ENCODE peak calls at places on chromosomes 16 and 17, in seven cellular contexts. B is right atrium auricular region; N is small intestine; C is naive thymus-derived CD4-positive, alpha-beta T cell; R is tibial nerve; U is PC-3; E is body of pancreas. X is an unnamed sample.

GRCh38 chr16:53545433-53545832 is 42.4 kb upstream of the AKTIP start:
- DNase-seq in N (no peak), E (no peak), B (no peak), R (no peak), U (no peak), C (peak; percentile 74), X (no peak)

GRCh38 chr17:36697907-36698526 is 96.6 kb downstream of the MRM1 start:
- DNase-seq in C (no peak), B (no peak), U (no peak), R (no peak), E (no peak), N (no peak), X (no peak)

GRCh38 chr17:66947311-66947710 is 17.2 kb upstream of the CACNG4 start:
- DNase-seq in U (no peak), N (no peak), E (no peak), B (no peak), R (no peak), C (no peak), X (peak; percentile 47)

GRCh38 chr16:4733747-4734062 is 366 bp downstream of the ANKS3 start:
- DNase-seq in R (no peak), B (no peak), U (no peak), N (peak; percentile 15), E (no peak), C (no peak), X (no peak)

GRCh38 chr16:90018297-90019200 is 707 bp downstream of the DBNDD1 start:
- DNase-seq in E (peak; percentile 56), U (peak; percentile 29), C (peak; percentile 16), N (no peak), B (no peak), R (no peak), X (no peak)

GRCh38 chr17:8386841-8387240 is 3.8 kb upstream of the RPL26 start:
- DNase-seq in N (no peak), B (no peak), R (no peak), C (no peak), U (no peak), E (no peak), X (no peak)

GRCh38 chr16:68179196-68179795 is 56.6 kb downstream of the ESRP2 start:
- DNase-seq in E (no peak), C (no peak), R (no peak), U (no peak), B (no peak), N (no peak), X (no peak)

GRCh38 chr16:81005644-81006471 is 827 bp downstream of the CMC2 start:
- DNase-seq in E (no peak), U (peak; percentile 41), R (peak; percentile 53), C (peak; percentile 10), N (peak; percentile 78), B (peak; percentile 76), X (no peak)

GRCh38 chr16:87778476-87778829 is 12.7 kb upstream of the KLHDC4 start:
- DNase-seq in R (no peak), U (no peak), C (no peak), E (no peak), N (no peak), B (no peak), X (no peak)

GRCh38 chr17:58387834-58388233 is 29.5 kb downstream of the RNF43 start:
- DNase-seq in U (peak; percentile 98), R (no peak), N (peak; percentile 90), C (no peak), B (no peak), E (no peak), X (no peak)

GRCh38 chr16:59698341-59698979 is 964.3 kb upstream of the GOT2 start:
- DNase-seq in C (no peak), U (peak; percentile 19), R (no peak), N (no peak), E (no peak), B (no peak), X (no peak)

GRCh38 chr17:2029911-2030778 is at the start of gene DPH1:
- DNase-seq in N (peak; percentile 89), R (peak; percentile 82), U (peak; percentile 91), E (peak; percentile 91), B (peak; percentile 92), C (peak; percentile 79), X (peak; percentile 87)

GRCh38 chr16:56931253-56931768 is 631 bp upstream of the HERPUD1 start:
- DNase-seq in E (peak; percentile 55), C (no peak), B (peak; percentile 67), N (peak; percentile 54), U (no peak), R (peak; percentile 36), X (no peak)

GRCh38 chr17:11535231-11535630 is 63.0 kb upstream of the DNAH9 start:
- DNase-seq in U (no peak), R (no peak), E (no peak), C (no peak), N (no peak), B (no peak), X (no peak)

GRCh38 chr17:82611140-82612058 is 36.8 kb downstream of the WDR45B start:
- DNase-seq in C (no peak), R (no peak), U (no peak), N (no peak), B (no peak), E (no peak), X (no peak)

GRCh38 chr16:66335704-66336329 is 30.7 kb upstream of the CDH5 start:
- DNase-seq in B (no peak), E (no peak), U (no peak), R (no peak), N (no peak), C (no peak), X (no peak)

GRCh38 chr16:82862057-82862456 is 235.3 kb downstream of the CDH13 start:
- DNase-seq in R (no peak), U (no peak), E (no peak), N (no peak), B (no peak), C (no peak), X (no peak)

GRCh38 chr16:50323335-50324011 is 45.3 kb downstream of the BRD7 start:
- DNase-seq in B (no peak), U (peak; percentile 38), N (peak; percentile 16), C (no peak), R (peak; percentile 53), E (no peak), X (no peak)

GRCh38 chr17:75643033-75644017 is 10.1 kb downstream of the SMIM5 start:
- DNase-seq in U (peak; percentile 39), E (no peak), B (no peak), R (no peak), C (no peak), N (no peak), X (no peak)

GRCh38 chr17:75639771-75640555 is 6.7 kb downstream of the SMIM5 start:
- DNase-seq in C (no peak), R (no peak), U (peak; percentile 63), E (peak; percentile 52), B (no peak), N (peak; percentile 69), X (no peak)

GRCh38 chr17:75640556-75641119 is 7.4 kb downstream of the SMIM5 start:
- DNase-seq in U (no peak), E (no peak), C (no peak), R (no peak), N (no peak), B (no peak), X (no peak)

GRCh38 chr17:75641343-75641742 is 8.1 kb downstream of the SMIM5 start:
- DNase-seq in C (no peak), E (peak; percentile 39), U (no peak), B (no peak), R (no peak), N (no peak), X (no peak)

GRCh38 chr17:75642221-75643032 is 9.2 kb downstream of the SMIM5 start:
- DNase-seq in U (peak; percentile 60), N (peak; percentile 81), C (no peak), R (no peak), B (no peak), E (peak; percentile 48), X (no peak)
- H3K4me3 ChIP-seq in U (no peak overlapping the region), N (no peak overlapping the region), C (no peak overlapping the region), R (no peak overlapping the region), B (no peak overlapping the region), E (no peak overlapping the region), X (no peak overlapping the region)

GRCh38 chr17:21592774-21593173 is 99.5 kb upstream of the KCNJ18 start:
- DNase-seq in C (no peak), E (no peak), B (no peak), U (no peak), R (no peak), N (no peak), X (no peak)

DNA sequence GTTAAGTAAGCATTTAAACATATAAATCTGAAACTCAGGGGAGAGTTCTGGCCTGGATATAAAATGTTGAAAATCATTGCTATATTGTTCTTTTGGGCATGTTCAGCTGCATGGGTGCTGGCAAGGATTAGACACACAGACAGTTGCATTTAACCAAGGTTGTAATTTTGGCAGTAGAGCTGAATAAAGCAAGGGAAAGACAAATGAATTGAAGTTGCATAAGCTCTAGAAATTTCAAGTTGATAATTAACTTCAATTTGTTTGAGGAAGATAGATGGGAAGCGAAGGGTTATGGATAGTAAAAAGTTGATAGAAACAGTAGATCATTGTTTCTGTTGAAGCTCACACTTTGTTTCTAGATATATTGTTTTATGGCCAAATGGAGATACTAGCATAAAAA is 97.2 kb upstream of the KCNJ18 start:
- DNase-seq in C (no peak), R (no peak), N (no peak), U (no peak), B (no peak), E (no peak), X (no peak)
- H3K9me3 ChIP-seq in C (no peaks in the 10 kb centered on the region), R (no peaks in the 10 kb centered on the region), N (no peaks in the 10 kb centered on the region), U (no peaks in the 10 kb centered on the region), B (no peaks in the 10 kb centered on the region), E (no peaks in the 10 kb centered on the region), X (no peaks in the 10 kb centered on the region)

GRCh38 chr16:22177968-22178934 is 15.9 kb downstream of the SDR42E2 start:
- DNase-seq in N (no peak), B (no peak), U (no peak), E (no peak), C (no peak), R (no peak), X (no peak)
- H3K4me3 ChIP-seq in N (no peak overlapping the region), B (no peak overlapping the region), U (no peak overlapping the region), E (no peak overlapping the region), C (no peak overlapping the region), R (no peak overlapping the region), X (no peak overlapping the region)

GRCh38 chr17:45731459-45731858 is 52.7 kb upstream of the CRHR1 start:
- DNase-seq in C (no peak), U (no peak), B (no peak), R (no peak), N (no peak), E (no peak), X (no peak)

GRCh38 chr17:45735488-45735887 is 48.6 kb upstream of the CRHR1 start:
- DNase-seq in N (no peak), U (no peak), B (no peak), C (no peak), R (no peak), E (no peak), X (no peak)

GRCh38 chr17:45732926-45733505 is 51.1 kb upstream of the CRHR1 start:
- DNase-seq in R (no peak), N (no peak), E (no peak), U (no peak), C (no peak), B (no peak), X (no peak)

GRCh38 chr17:45734598-45734997 is 49.5 kb upstream of the CRHR1 start:
- DNase-seq in N (no peak), B (no peak), E (no peak), R (no peak), C (no peak), U (no peak), X (no peak)

DNA sequence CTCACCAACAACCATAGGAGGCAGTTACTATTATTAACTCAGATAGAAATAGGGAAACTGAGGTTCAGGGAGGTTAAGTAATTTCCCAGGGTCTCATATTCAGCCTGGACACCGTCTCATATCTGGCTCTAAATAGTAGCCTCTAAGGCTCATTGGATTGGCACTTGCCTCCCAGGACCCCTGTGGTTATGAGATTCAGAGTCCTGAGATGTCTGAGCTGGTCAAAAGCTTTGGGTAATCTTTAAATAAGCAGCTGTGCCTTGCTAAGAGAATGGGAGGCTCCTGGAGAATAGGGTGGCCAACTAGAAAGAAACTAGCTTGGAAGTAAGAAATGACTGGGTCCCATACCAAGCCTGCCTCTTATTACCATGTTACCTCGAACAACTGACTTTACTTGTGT is 50.3 kb upstream of the CRHR1 start:
- DNase-seq in N (no peak), B (no peak), R (no peak), C (no peak), E (no peak), U (no peak), X (no peak)
- H3K9me3 ChIP-seq in N (peaks cover 2% of the 10 kb centered on the region), B (no peaks in the 10 kb centered on the region), R (peaks cover 35% of the 10 kb centered on the region), C (no peaks in the 10 kb centered on the region), E (no peaks in the 10 kb centered on the region), U (peaks cover 3% of the 10 kb centered on the region), X (no peaks in the 10 kb centered on the region)